ENCODE peak calls at places on chromosomes 16 and 17, in seven cellular contexts. X is upper lobe of right lung; Z is kidney epithelial cell; C is CD4-positive, CD25-positive, alpha-beta regulatory T cell; T is astrocyte of the cerebellum; B is iPS DF 6.9; H is coronary artery. S is an unnamed sample.

GRCh38 chr17:68829211-68829610 is 126.0 kb downstream of the ABCA8 start:
- DNase-seq in C (no peak), B (no peak), X (no peak), Z (no peak), T (no peak), H (no peak), S (no peak)

GRCh38 chr17:8002646-8003593 is 505 bp downstream of the GUCY2D start:
- DNase-seq in T (no peak), X (peak), C (no peak), Z (no peak), H (peak), B (no peak), S (no peak)

GRCh38 chr16:21656795-21657768 is 4.7 kb upstream of the IGSF6 start:
- DNase-seq in X (no peak), H (no peak), C (peak), T (peak), Z (peak), B (no peak), S (peak)

GRCh38 chr16:8908779-8909468 is 26.8 kb downstream of the LITAFD start:
- DNase-seq in T (no peak), B (no peak), X (no peak), C (peak), Z (no peak), H (no peak), S (peak)

GRCh38 chr17:73342057-73342522 is 30.3 kb upstream of the CDC42EP4 start:
- DNase-seq in B (no peak), Z (peak), C (no peak), X (peak), T (peak), H (no peak), S (no peak)

GRCh38 chr16:68902376-68903345 is 59.3 kb downstream of the TANGO6 start:
- DNase-seq in B (peak), T (peak), X (no peak), Z (peak), H (no peak), C (peak), S (peak)

GRCh38 chr17:57104461-57105175 is 19.6 kb downstream of the AKAP1 start:
- DNase-seq in X (no peak), C (no peak), Z (no peak), T (no peak), B (no peak), H (no peak), S (no peak)

GRCh38 chr16:29802416-29802935 is 3.9 kb upstream of the MAZ start:
- DNase-seq in T (no peak), C (no peak), B (no peak), H (no peak), X (no peak), Z (no peak), S (no peak)

GRCh38 chr17:20896153-20896649 is 146.6 kb downstream of the USP22 start:
- DNase-seq in B (no peak), C (peak), T (no peak), Z (no peak), X (no peak), H (peak), S (no peak)

GRCh38 chr17:41567317-41567716 is 4.5 kb downstream of the KRT9 start:
- DNase-seq in X (no peak), C (peak), Z (no peak), B (no peak), H (no peak), T (no peak), S (peak)

GRCh38 chr16:77207029-77207428 is 7.8 kb downstream of the SYCE1L start:
- DNase-seq in C (no peak), X (no peak), Z (no peak), T (no peak), H (no peak), B (no peak), S (no peak)
- H3K4me3 ChIP-seq in C (no peak), X (no peak), Z (no peak), T (no peak), H (no peak), B (no peak), S (no peak)

GRCh38 chr16:46621902-46622676 is 910 bp upstream of the SHCBP1 start:
- DNase-seq in B (no peak), T (no peak), Z (no peak), X (no peak), C (no peak), H (no peak), S (no peak)
- H3K4me3 ChIP-seq in B (no peak), T (no peak), Z (no peak), X (no peak), C (peak), H (no peak), S (peak)

GRCh38 chr17:28722413-28723158 is 2.8 kb downstream of the RPL23A start:
- DNase-seq in X (no peak), T (no peak), Z (no peak), C (no peak), H (no peak), B (no peak), S (no peak)
- H3K4me3 ChIP-seq in X (peak), T (no peak), Z (no peak), C (no peak), H (no peak), B (no peak), S (no peak)

DNA sequence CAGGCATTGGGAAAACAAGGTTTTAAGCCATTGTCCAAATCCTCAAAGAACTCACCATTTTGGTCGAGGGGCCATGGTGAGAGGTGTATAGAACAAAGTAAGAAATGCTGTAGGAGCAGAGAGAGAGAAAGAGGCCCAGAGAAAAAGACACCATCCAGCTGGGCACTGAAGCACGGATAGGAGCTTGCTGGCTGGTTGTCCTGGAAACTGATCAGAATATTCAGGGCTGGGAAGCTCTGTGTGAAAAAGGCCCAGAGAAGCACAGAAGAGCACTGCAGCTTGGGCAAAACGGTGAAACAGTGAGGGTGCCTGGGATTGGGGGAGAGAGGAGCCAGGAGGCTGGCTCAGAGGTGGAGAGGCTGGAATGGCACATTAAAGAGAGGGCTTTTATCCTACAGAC is 16.5 kb downstream of the HS3ST3B1 start:
- DNase-seq in Z (no peak), C (no peak), X (no peak), B (no peak), T (no peak), H (no peak), S (no peak)
- H3K4me3 ChIP-seq in Z (no peak), C (peak), X (no peak), B (no peak), T (no peak), H (no peak), S (no peak)

DNA sequence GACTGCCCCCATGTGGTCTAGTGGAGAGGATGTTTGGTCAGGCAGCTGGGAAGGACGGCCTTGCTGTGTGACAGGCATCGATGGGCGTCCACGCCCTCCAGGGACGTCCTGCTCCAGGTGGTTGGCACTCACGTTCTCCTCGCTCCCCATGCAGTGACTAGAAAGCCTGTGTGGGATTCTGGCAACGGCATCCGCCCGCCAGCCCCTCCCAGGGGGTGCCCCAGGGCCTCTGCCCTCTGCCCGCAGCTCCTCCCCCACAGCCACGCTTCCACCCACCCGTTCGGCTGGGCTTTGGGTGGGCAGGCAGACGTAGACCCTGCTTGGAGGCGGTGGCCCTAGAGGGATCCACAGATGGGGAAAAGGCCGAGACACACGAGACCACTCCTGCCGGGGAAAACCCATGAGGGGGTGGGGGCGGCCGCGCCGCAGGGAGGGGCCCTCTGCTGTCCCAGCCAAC is 4.7 kb upstream of the IL17C start:
- DNase-seq in H (no peak), Z (peak), T (no peak), X (peak), B (no peak), C (peak), S (no peak)
- H3K4me3 ChIP-seq in H (peak), Z (peak), T (no peak), X (peak), B (peak), C (no peak), S (no peak)

DNA sequence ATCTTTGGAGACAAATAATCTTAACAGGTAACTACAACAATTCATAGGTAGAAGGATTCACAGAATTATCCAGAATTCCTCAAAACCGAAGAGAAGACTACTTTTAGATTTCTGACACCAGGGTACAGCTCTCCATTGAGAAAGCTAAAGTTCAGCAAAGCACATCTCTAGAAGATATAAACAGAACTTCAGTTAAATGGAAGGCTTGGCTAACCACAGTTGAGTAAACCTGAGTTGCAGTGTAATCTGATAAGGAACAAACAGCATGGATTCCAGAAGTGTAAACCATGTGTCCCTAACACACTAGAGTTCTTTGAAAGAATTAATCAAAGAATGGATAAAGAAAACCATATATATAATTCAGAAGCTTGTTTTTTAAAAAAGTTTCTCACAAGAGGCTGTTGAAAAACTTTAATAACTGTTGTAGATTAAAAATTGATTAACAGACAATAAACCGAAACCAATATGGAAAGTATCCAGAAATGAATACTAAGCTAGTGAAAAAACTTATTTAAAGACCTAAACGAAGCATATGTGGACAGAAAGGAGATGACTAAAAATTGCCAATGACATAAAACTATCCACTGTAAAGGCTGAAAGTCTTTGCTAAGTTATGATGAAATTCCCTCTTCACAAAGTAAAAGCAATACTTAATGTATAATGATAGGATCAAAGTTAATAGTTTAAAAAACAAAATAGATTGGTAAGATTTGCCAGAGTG is 4.3 kb downstream of the RNF43 start:
- DNase-seq in Z (no peak), X (no peak), T (peak), C (no peak), H (no peak), B (no peak), S (peak)
- H3K4me3 ChIP-seq in Z (no peak), X (peak), T (no peak), C (no peak), H (no peak), B (no peak), S (no peak)

DNA sequence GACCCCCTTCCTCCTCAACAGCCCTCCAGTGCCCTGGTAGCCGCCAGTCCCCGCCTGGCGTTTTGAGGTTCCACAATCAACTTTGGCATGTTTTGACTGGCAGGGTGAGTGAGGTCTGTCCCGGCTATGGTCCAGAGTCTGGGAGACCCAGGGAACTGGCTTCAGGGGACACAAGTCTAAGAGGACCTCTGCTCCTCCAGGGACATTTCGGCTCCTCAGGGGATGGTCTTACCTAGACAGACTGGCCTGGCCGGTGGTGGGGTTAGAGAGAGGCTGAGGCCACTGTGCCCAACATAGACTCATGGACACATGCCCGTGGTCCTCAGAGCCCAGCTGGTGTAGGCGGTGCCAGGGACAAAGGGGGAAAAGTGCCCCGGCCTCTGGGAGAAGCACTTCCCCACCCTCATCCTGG is 2.2 kb downstream of the TMC8 start:
- DNase-seq in C (no peak), T (no peak), Z (no peak), H (no peak), B (no peak), X (no peak), S (no peak)
- H3K4me3 ChIP-seq in C (peak), T (no peak), Z (no peak), H (no peak), B (no peak), X (peak), S (peak)

S was measured in Jurkat, Clone E6-1.